ENCODE peak calls at places on chromosomes 3 and 15, in four cellular contexts. E is globus pallidus; M is activated CD4-positive, CD25-positive, alpha-beta regulatory T cell; G is cardiac fibroblast. C is an unnamed sample.

GRCh38 chr3:15064299-15064834 is 748 bp downstream of the MRPS25 start:
- DNase-seq in E (no peak), M (no peak), G (peak), C (no peak)

GRCh38 chr3:11154953-11155325 is 646 bp downstream of the HRH1 start:
- DNase-seq in E (no peak), M (no peak), G (no peak), C (no peak)

GRCh38 chr3:24263069-24263668 is 231.5 kb downstream of the THRB start:
- DNase-seq in E (no peak), M (no peak), G (no peak), C (no peak)

GRCh38 chr3:184658223-184658860 is 53.5 kb downstream of the MAGEF1 start:
- DNase-seq in E (no peak), M (no peak), G (no peak), C (no peak)

GRCh38 chr15:31374986-31375385 is 48.4 kb downstream of the KLF13 start:
- DNase-seq in E (no peak), M (no peak), G (no peak), C (no peak)

GRCh38 chr15:28943611-28944230 is 57.9 kb downstream of the APBA2 start:
- DNase-seq in E (no peak), M (no peak), G (no peak), C (no peak)

GRCh38 chr15:72934006-72934405 is 118.3 kb upstream of the NEO1 start:
- DNase-seq in E (no peak), M (no peak), G (peak), C (no peak)

GRCh38 chr3:52841211-52841980 is 6.6 kb upstream of the MUSTN1 start:
- DNase-seq in E (no peak), M (no peak), G (no peak), C (no peak)

GRCh38 chr3:89606151-89606550 is 498.7 kb downstream of the EPHA3 start:
- DNase-seq in E (no peak), M (no peak), G (peak), C (peak)

GRCh38 chr15:29849218-29849617 is 26.9 kb upstream of the TJP1 start:
- DNase-seq in E (no peak), M (no peak), G (no peak), C (no peak)

GRCh38 chr15:59594493-59594942 is 17.1 kb upstream of the GCNT3 start:
- DNase-seq in E (no peak), M (no peak), G (peak), C (peak)

GRCh38 chr3:42906085-42906904 is at the start of gene ZNF662:
- DNase-seq in E (peak), M (peak), G (peak), C (no peak)

GRCh38 chr3:62587579-62588031 is 214.3 kb upstream of the FEZF2 start:
- DNase-seq in E (no peak), M (no peak), G (peak), C (no peak)

GRCh38 chr15:61831505-61831921 is 228.7 kb downstream of the VPS13C start:
- DNase-seq in E (no peak), M (no peak), G (no peak), C (no peak)